ENCODE peak calls at places on chromosomes 11 and 22, in nine cellular contexts. V is cardiac muscle cell; T is stimulated activated CD8-positive, alpha-beta memory T cell treated with anti-CD3 and anti-CD28 coated beads, Interleukin-15, amount 100 ng/mL, for 4 hours; N is AG04449; A is immature natural killer cell; S is NCI-H460; B is breast epithelium; Y is erythroblast; L is cerebellar cortex. H is an unnamed sample.

GRCh38 chr11:119641991-119642745 is 86.8 kb downstream of the NECTIN1 start:
- DNase-seq in V (peak), T (no peak), N (no peak), A (peak), S (peak), B (no peak), Y (peak), L (peak), H (peak)

GRCh38 chr11:66340596-66341501 is 4.1 kb downstream of the BRMS1 start:
- DNase-seq in V (no peak), T (no peak), N (no peak), A (no peak), S (no peak), B (no peak), Y (no peak), L (no peak), H (no peak)

GRCh38 chr11:106668147-106668546 is 350.1 kb downstream of the GUCY1A2 start:
- DNase-seq in V (no peak), T (no peak), N (peak), A (no peak), S (no peak), B (no peak), Y (no peak), L (no peak), H (no peak)

GRCh38 chr11:74278721-74279148 is 32.7 kb downstream of the P4HA3 start:
- DNase-seq in V (no peak), T (no peak), N (peak), A (no peak), S (no peak), B (no peak), Y (no peak), L (peak), H (peak)

GRCh38 chr11:90874281-90874680 is 651.4 kb upstream of the CHORDC1 start:
- DNase-seq in V (no peak), T (no peak), N (no peak), A (no peak), S (no peak), B (no peak), Y (no peak), L (no peak), H (no peak)

GRCh38 chr11:9180784-9181183 is 84.4 kb downstream of the DENND5A start:
- DNase-seq in V (no peak), T (no peak), N (peak), A (no peak), S (no peak), B (no peak), Y (no peak), L (no peak), H (no peak)

GRCh38 chr11:65646921-65647701 is 9.2 kb downstream of the SIPA1 start:
- DNase-seq in V (no peak), T (no peak), N (no peak), A (no peak), S (no peak), B (peak), Y (no peak), L (no peak), H (no peak)

GRCh38 chr11:61732705-61733104 is 19.7 kb upstream of the MYRF start:
- DNase-seq in V (no peak), T (no peak), N (no peak), A (no peak), S (no peak), B (no peak), Y (no peak), L (peak), H (no peak)

GRCh38 chr22:28920757-28921584 is 37.6 kb downstream of the ZNRF3 start:
- DNase-seq in V (no peak), T (no peak), N (no peak), A (no peak), S (no peak), B (no peak), Y (no peak), L (no peak), H (no peak)

GRCh38 chr22:17272511-17272991 is 53.3 kb upstream of the ADA2 start:
- DNase-seq in V (peak), T (no peak), N (no peak), A (no peak), S (no peak), B (no peak), Y (no peak), L (no peak), H (no peak)

GRCh38 chr11:2525941-2526807 is 81.4 kb downstream of the KCNQ1 start:
- DNase-seq in V (no peak), T (no peak), N (no peak), A (no peak), S (no peak), B (peak), Y (no peak), L (peak), H (no peak)

GRCh38 chr11:60970369-60970774 is 1.1 kb upstream of the CD6 start:
- DNase-seq in V (peak), T (peak), N (no peak), A (peak), S (peak), B (no peak), Y (peak), L (no peak), H (peak)

GRCh38 chr22:37425369-37425768 is 1.9 kb downstream of the ELFN2 start:
- DNase-seq in V (no peak), T (no peak), N (no peak), A (no peak), S (no peak), B (no peak), Y (no peak), L (no peak), H (no peak)

GRCh38 chr22:22371031-22371541 is 126.5 kb downstream of the VPREB1 start:
- DNase-seq in V (no peak), T (no peak), N (no peak), A (no peak), S (no peak), B (no peak), Y (no peak), L (no peak), H (no peak)

GRCh38 chr22:20551805-20552449 is 44.5 kb downstream of the MED15 start:
- DNase-seq in V (no peak), T (no peak), N (no peak), A (peak), S (no peak), B (no peak), Y (no peak), L (no peak), H (no peak)

GRCh38 chr11:68211546-68211945 is 1.6 kb downstream of the KMT5B start:
- DNase-seq in V (no peak), T (no peak), N (no peak), A (no peak), S (no peak), B (no peak), Y (no peak), L (peak), H (no peak)

GRCh38 chr11:45087301-45087700 is 59.1 kb upstream of the PRDM11 start:
- DNase-seq in V (no peak), T (no peak), N (no peak), A (no peak), S (no peak), B (no peak), Y (no peak), L (no peak), H (no peak)

GRCh38 chr11:40732107-40732506 is 727.3 kb downstream of the LRRC4C start:
- DNase-seq in V (no peak), T (no peak), N (no peak), A (no peak), S (no peak), B (no peak), Y (no peak), L (no peak), H (no peak)

GRCh38 chr22:17916226-17916889 is 108.0 kb downstream of the MICAL3 start:
- DNase-seq in V (peak), T (no peak), N (no peak), A (no peak), S (no peak), B (no peak), Y (peak), L (no peak), H (no peak)

GRCh38 chr11:134532921-134533421 is 120.9 kb upstream of the B3GAT1 start:
- DNase-seq in V (no peak), T (no peak), N (no peak), A (no peak), S (no peak), B (no peak), Y (no peak), L (no peak), H (no peak)

GRCh38 chr11:45483361-45483760 is 182.1 kb downstream of the CHST1 start:
- DNase-seq in V (no peak), T (no peak), N (no peak), A (no peak), S (no peak), B (no peak), Y (no peak), L (no peak), H (no peak)

GRCh38 chr11:69915151-69915500 is 95.9 kb upstream of the FGF3 start:
- DNase-seq in V (no peak), T (no peak), N (peak), A (no peak), S (no peak), B (no peak), Y (no peak), L (no peak), H (no peak)

GRCh38 chr11:30488304-30488998 is 97.7 kb downstream of the MPPED2 start:
- DNase-seq in V (peak), T (no peak), N (peak), A (no peak), S (peak), B (no peak), Y (no peak), L (no peak), H (no peak)

GRCh38 chr22:46052801-46053562 is 76.0 kb upstream of the WNT7B start:
- DNase-seq in V (no peak), T (no peak), N (no peak), A (peak), S (no peak), B (peak), Y (no peak), L (peak), H (no peak)

GRCh38 chr11:17019231-17019630 is 5.0 kb upstream of the PLEKHA7 start:
- DNase-seq in V (no peak), T (no peak), N (no peak), A (no peak), S (no peak), B (no peak), Y (no peak), L (no peak), H (no peak)

GRCh38 chr11:293293-293851 is 4.4 kb downstream of the PGGHG start:
- DNase-seq in V (no peak), T (no peak), N (no peak), A (no peak), S (no peak), B (no peak), Y (no peak), L (no peak), H (no peak)

GRCh38 chr11:120718171-120718570 is 206.6 kb downstream of the GRIK4 start:
- DNase-seq in V (no peak), T (no peak), N (no peak), A (no peak), S (no peak), B (no peak), Y (no peak), L (no peak), H (no peak)

H was measured in Panc1.